ENCODE peak calls at places on chromosomes 11 and 22, in ten cellular contexts. M is endodermal cell, W is HAP-1, G is ascending aorta, O is small intestine, D is H9, F is fibroblast of lung, Y is cardiac muscle cell, Q is gastrocnemius medialis, U is heart right ventricle. K is an unnamed sample.

GRCh38 chr11:87292598-87292997 is 254.9 kb downstream of the TMEM135 start:
- DNase-seq in Y (no peak), Q (no peak), D (no peak), F (no peak), G (no peak), M (no peak), O (no peak), U (no peak), W (peak; percentile 99), K (no peak)

GRCh38 chr22:35887296-35887875 is 141.2 kb downstream of the RBFOX2 start:
- DNase-seq in M (no peak), U (no peak), W (no peak), G (no peak), O (no peak), Y (no peak), F (no peak), D (no peak), Q (no peak), K (no peak)

GRCh38 chr22:43723816-43724215 is 88.3 kb downstream of the EFCAB6 start:
- DNase-seq in M (no peak), F (peak; percentile 18), G (no peak), W (no peak), Q (no peak), U (no peak), D (no peak), O (no peak), Y (no peak), K (no peak)

GRCh38 chr11:96267490-96268010 is 75.4 kb downstream of the MAML2 start:
- DNase-seq in Y (no peak), G (no peak), U (no peak), M (no peak), W (no peak), O (peak; percentile 31), D (no peak), Q (no peak), F (peak; percentile 54), K (no peak)

GRCh38 chr11:65224939-65225283 is 36.9 kb upstream of the POLA2 start:
- DNase-seq in U (no peak), M (peak; percentile 89), O (no peak), F (peak; percentile 68), D (peak; percentile 55), W (no peak), Y (no peak), G (no peak), Q (no peak), K (peak; percentile 32)

GRCh38 chr22:37745548-37746365 is 48.9 kb downstream of the TRIOBP start:
- DNase-seq in Y (peak; percentile 95), W (peak; percentile 86), F (peak; percentile 84), U (peak; percentile 93), O (peak; percentile 90), G (peak; percentile 94), D (peak; percentile 90), Q (peak; percentile 89), M (peak; percentile 95), K (peak; percentile 92)

GRCh38 chr11:122791836-122792235 is 46.5 kb upstream of the CRTAM start:
- DNase-seq in G (no peak), F (peak; percentile 71), W (no peak), M (no peak), D (no peak), O (no peak), Y (no peak), Q (no peak), U (no peak), K (no peak)

GRCh38 chr11:1751521-1751921 is 1.1 kb upstream of the IFITM10 start:
- DNase-seq in Y (no peak), G (peak; percentile 60), F (no peak), O (no peak), U (peak; percentile 36), Q (peak; percentile 88), D (no peak), M (no peak), W (no peak), K (no peak)

DNA sequence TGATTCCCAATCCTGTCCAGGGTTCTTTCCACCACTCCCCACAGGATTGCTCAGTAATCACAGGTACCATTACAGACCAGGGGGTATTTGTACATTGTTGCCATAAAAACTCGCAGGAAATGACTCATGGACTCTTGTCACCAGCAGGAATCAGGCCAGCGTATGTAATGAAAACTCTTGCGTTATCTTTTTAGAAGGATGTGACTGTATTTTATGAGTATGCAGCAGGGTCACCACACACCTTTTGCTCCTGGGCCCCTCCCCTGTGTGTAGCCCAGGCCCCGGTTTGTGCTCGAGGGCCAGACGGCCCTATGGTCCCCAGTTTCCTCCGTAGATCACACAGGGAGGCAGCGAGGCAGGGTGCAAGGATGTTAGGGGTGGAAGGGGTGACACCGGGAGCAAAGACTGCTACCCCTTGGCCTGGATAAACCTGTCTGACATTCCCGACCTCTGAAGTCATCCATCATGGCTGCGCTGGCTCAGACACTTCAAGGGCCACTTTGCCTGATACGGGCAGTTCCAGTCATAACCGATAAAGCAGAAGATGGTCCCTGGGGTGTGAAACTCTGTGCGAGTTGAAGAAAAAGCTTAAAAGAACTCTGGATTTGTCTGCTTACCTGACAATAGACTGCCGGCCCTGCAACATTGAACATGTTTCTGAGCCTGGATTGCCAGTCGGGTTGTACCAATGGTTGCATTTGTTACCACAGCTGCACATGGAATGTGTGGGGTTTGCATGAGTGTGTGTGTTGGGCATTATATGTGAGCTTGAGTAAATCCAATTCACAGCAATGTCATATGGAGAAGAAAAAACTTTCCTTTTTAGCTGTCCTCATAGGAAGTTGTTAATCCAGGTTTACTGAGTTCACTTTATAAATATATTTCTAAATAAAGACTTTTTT is 57.0 kb downstream of the MICAL2 start:
- DNase-seq in M (peak; percentile 53), Y (no peak), O (peak; percentile 94), U (no peak), W (no peak), Q (no peak), F (peak; percentile 80), G (peak; percentile 91), D (no peak), K (no peak)
- H3K4me1 ChIP-seq in M (peaks cover 3% of the 10 kb centered on the region), Y (peaks cover 50% of the 10 kb centered on the region), O (peaks cover 8% of the 10 kb centered on the region), U (peaks cover 73% of the 10 kb centered on the region), W (peaks cover 11% of the 10 kb centered on the region), Q (no peaks in the 10 kb centered on the region), F (peaks cover 39% of the 10 kb centered on the region), G (peaks cover 54% of the 10 kb centered on the region), D (no peaks in the 10 kb centered on the region), K (no peaks in the 10 kb centered on the region)

GRCh38 chr11:17575431-17576425 is 28.7 kb downstream of the OTOG start:
- DNase-seq in W (no peak), G (peak; percentile 44), Y (no peak), Q (no peak), O (no peak), U (no peak), F (no peak), M (peak; percentile 54), D (peak; percentile 24), K (no peak)

GRCh38 chr11:17572791-17573460 is 25.9 kb downstream of the OTOG start:
- DNase-seq in O (no peak), D (peak; percentile 19), G (peak; percentile 27), Q (no peak), Y (no peak), U (no peak), F (no peak), M (peak; percentile 32), W (no peak), K (no peak)

GRCh38 chr11:17574141-17574798 is 27.2 kb downstream of the OTOG start:
- DNase-seq in M (peak; percentile 4), U (no peak), O (no peak), G (no peak), Q (no peak), Y (no peak), D (peak; percentile 17), F (no peak), W (no peak), K (no peak)

GRCh38 chr11:17573526-17573925 is 26.5 kb downstream of the OTOG start:
- DNase-seq in O (no peak), M (no peak), G (no peak), U (no peak), Q (no peak), W (no peak), F (no peak), D (no peak), Y (no peak), K (no peak)

GRCh38 chr11:17574799-17575144 is 27.7 kb downstream of the OTOG start:
- DNase-seq in U (no peak), G (no peak), W (no peak), Q (no peak), M (peak; percentile 29), Y (no peak), F (no peak), D (no peak), O (no peak), K (no peak)
- H3K27me3 ChIP-seq in U (no peaks in the 10 kb centered on the region), G (no peaks in the 10 kb centered on the region), W (peaks cover 11% of the 10 kb centered on the region), Q (no peaks in the 10 kb centered on the region), M (peaks cover 15% of the 10 kb centered on the region), Y (no peaks in the 10 kb centered on the region), F (no peaks in the 10 kb centered on the region), D (no peaks in the 10 kb centered on the region), O (no peaks in the 10 kb centered on the region), K (no peaks in the 10 kb centered on the region)

GRCh38 chr11:62505112-62505783 is 41.4 kb downstream of the AHNAK start:
- DNase-seq in O (peak; percentile 94), F (no peak), M (peak; percentile 85), Y (peak; percentile 53), W (no peak), Q (no peak), U (peak; percentile 51), G (no peak), D (peak; percentile 72), K (peak; percentile 6)

GRCh38 chr11:62507023-62507422 is 39.6 kb downstream of the AHNAK start:
- DNase-seq in U (no peak), D (no peak), W (no peak), G (no peak), F (no peak), Y (no peak), M (no peak), Q (no peak), O (no peak), K (no peak)

GRCh38 chr11:62506413-62506940 is 40.1 kb downstream of the AHNAK start:
- DNase-seq in M (no peak), F (no peak), Y (no peak), Q (no peak), O (no peak), W (no peak), U (no peak), G (no peak), D (no peak), K (no peak)

GRCh38 chr11:62505784-62506145 is 40.8 kb downstream of the AHNAK start:
- DNase-seq in O (no peak), D (no peak), Y (no peak), M (no peak), W (no peak), Q (no peak), U (no peak), G (peak; percentile 69), F (no peak), K (no peak)

DNA sequence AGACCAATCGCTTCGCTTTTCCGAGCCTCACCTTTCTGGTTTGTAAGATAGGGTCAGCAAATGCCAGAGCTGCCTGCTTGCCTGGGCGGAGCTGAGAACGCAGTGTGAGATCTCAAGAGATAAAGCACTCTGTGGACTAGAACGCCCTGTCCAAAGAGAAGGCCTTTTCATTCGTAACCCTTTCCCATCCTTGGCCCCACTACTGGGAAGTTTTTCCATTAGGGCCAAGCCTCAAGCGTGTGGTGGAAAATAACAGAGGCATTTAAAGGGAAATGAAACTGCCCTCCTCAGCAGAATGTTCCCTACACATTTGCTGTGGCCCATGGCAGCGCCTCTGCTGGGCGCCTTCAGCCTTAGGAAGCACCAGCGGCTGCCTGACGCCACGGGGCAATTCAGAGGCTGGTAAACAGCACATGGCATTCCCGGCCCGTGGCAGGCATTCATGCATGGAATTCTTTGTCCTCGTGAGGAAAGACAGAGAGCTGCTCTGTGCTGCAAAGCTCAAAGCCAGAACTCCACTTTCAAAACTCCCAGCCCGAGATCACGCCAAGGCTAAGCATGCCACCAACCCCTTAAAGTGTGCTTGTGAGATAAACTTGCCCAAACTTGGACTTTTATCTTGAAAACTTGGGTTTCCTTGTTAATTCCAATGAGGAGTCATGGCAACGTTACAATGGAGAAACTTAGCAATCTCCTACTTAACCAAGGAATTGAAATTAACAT is 38.1 kb downstream of the AHNAK start:
- DNase-seq in U (peak; percentile 76), G (peak; percentile 90), Y (peak; percentile 88), W (peak; percentile 15), D (peak; percentile 85), O (peak; percentile 88), F (peak; percentile 49), Q (peak; percentile 86), M (peak; percentile 92), K (peak; percentile 71)
- H3K4me1 ChIP-seq in U (peaks cover 43% of the 10 kb centered on the region), G (no peaks in the 10 kb centered on the region), Y (peaks cover 35% of the 10 kb centered on the region), W (peaks cover 6% of the 10 kb centered on the region), D (no peaks in the 10 kb centered on the region), O (peaks cover 8% of the 10 kb centered on the region), F (peaks cover 3% of the 10 kb centered on the region), Q (peaks cover 25% of the 10 kb centered on the region), M (peaks cover 14% of the 10 kb centered on the region), K (peaks cover 36% of the 10 kb centered on the region)

DNA sequence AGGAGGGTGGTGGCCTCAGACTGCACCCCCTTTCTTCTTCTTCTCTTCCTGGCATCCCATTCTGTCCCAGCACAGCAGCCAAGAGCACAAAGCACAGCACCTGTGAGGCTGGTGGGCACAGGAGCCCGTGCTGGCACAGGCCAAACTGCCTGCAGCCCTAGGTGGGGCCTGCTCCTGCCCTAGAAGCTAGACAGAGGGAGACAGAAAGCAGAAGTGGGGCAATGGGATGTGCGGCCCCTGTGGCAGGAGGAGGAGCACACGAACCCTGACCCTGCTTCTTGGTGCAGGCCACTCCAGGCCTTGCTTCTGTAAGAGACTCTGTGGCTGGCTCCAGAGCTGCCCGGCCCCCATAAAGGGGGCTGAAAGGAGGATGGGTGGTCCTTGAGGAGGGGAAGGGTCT is 3.9 kb upstream of the PTS start:
- DNase-seq in U (no peak), G (no peak), Q (no peak), O (no peak), F (no peak), M (no peak), D (no peak), W (no peak), Y (no peak), K (no peak)
- H3K27me3 ChIP-seq in U (no peaks in the 10 kb centered on the region), G (no peaks in the 10 kb centered on the region), Q (no peaks in the 10 kb centered on the region), O (no peaks in the 10 kb centered on the region), F (no peaks in the 10 kb centered on the region), M (peaks cover 20% of the 10 kb centered on the region), D (no peaks in the 10 kb centered on the region), W (no peaks in the 10 kb centered on the region), Y (no peaks in the 10 kb centered on the region), K (no peaks in the 10 kb centered on the region)

K was measured in body of pancreas.